ENCODE peak calls at places on chromosomes 11 and 22, in eight cellular contexts. Z, Q, K, D, X, E, J and L are unnamed samples.

GRCh38 chr11:1219446-1219835 is 3.4 kb upstream of the MUC5B start:
- DNase-seq in Z (no peak), E (no peak), J (peak; percentile 60), K (peak; percentile 9), D (no peak), X (no peak), Q (no peak), L (no peak)

GRCh38 chr11:38824573-38824972 is 2226.5 kb upstream of the RAG2 start:
- DNase-seq in Q (no peak), Z (no peak), J (no peak), E (peak; percentile 0), X (peak; percentile 9), K (no peak), D (no peak), L (peak; percentile 10)

GRCh38 chr22:25514436-25514835 is 50.0 kb upstream of the GRK3 start:
- DNase-seq in E (peak; percentile 57), J (no peak), K (no peak), D (no peak), Z (no peak), X (no peak), Q (no peak), L (no peak)

GRCh38 chr11:60858731-60859464 is 3.1 kb upstream of the PTGDR2 start:
- DNase-seq in Z (no peak), J (peak; percentile 59), K (no peak), D (peak; percentile 23), X (no peak), Q (no peak), E (no peak), L (no peak)

GRCh38 chr11:16981651-16982194 is 32.5 kb downstream of the PLEKHA7 start:
- DNase-seq in D (no peak), K (peak; percentile 79), Q (no peak), Z (no peak), X (peak; percentile 37), J (no peak), E (peak; percentile 43), L (peak; percentile 61)

GRCh38 chr11:122703541-122704272 is 48.2 kb downstream of the UBASH3B start:
- DNase-seq in D (no peak), K (no peak), Z (no peak), X (no peak), E (no peak), J (no peak), Q (no peak), L (no peak)

GRCh38 chr11:19740586-19740985 is 27.9 kb downstream of the NAV2 start:
- DNase-seq in Q (no peak), E (no peak), J (no peak), K (no peak), X (no peak), D (no peak), Z (no peak), L (no peak)

GRCh38 chr11:63535734-63536133 is 874 bp upstream of the PLAAT4 start:
- DNase-seq in Q (no peak), Z (no peak), D (no peak), J (no peak), X (no peak), K (no peak), E (no peak), L (no peak)

GRCh38 chr11:58786693-58787092 is 55.0 kb upstream of the GLYAT start:
- DNase-seq in D (no peak), E (peak; percentile 45), X (no peak), Z (no peak), Q (no peak), J (no peak), K (no peak), L (no peak)

GRCh38 chr11:93536346-93536871 is 6.8 kb downstream of the SMCO4 start:
- DNase-seq in X (no peak), K (no peak), E (no peak), D (no peak), J (no peak), Z (peak; percentile 47), Q (no peak), L (no peak)

GRCh38 chr11:116328851-116329250 is 443.9 kb downstream of the BUD13 start:
- DNase-seq in X (no peak), K (no peak), E (no peak), Z (no peak), J (no peak), D (no peak), Q (no peak), L (no peak)

GRCh38 chr11:116328410-116328809 is 444.4 kb downstream of the BUD13 start:
- DNase-seq in Z (no peak), D (no peak), K (no peak), X (no peak), J (no peak), Q (no peak), E (no peak), L (no peak)

GRCh38 chr11:116329354-116330090 is 443.3 kb downstream of the BUD13 start:
- DNase-seq in K (no peak), X (no peak), E (no peak), Q (no peak), J (no peak), Z (no peak), D (no peak), L (no peak)

GRCh38 chr11:116331381-116331780 is 441.4 kb downstream of the BUD13 start:
- DNase-seq in X (no peak), Z (no peak), J (no peak), K (no peak), D (no peak), Q (no peak), E (no peak), L (no peak)

DNA sequence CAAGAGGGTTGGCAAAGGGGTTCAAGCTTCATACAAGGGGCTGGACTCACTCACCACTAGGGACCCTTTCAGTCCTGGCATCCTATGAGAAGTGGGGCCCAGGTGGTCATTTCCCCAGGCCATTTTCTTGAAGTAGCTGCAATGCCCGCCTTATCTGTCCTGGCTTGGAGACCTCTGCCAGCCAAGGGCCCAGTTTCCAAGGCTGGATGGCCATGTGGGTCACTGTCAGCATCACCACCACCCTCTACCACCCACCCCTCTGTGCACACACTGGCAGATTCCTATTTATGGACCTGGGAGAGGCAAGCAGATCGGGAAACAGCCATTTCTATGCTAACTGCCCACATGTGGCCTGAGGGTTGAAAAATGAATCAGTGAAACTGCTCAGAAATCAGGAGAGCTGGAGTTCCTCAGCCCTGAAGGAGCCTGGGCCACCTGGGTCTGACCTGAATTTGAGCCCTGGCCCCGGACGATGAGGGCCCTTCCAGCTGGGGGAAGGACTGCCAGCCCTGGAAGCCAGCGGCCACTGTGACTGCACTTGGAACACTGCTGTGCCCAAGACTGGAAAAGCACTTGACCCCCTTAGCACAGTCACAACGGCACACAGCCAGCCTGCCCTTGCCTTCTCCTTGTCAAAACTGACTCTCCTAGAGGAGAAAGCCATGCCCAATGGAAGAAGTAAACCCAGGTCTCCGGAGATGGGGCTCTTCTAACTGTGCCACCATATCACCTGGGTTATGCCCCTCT is 442.2 kb downstream of the BUD13 start:
- DNase-seq in X (no peak), K (no peak), D (no peak), Z (peak; percentile 20), Q (no peak), E (no peak), J (no peak), L (no peak)
- H3K9me3 ChIP-seq in X (no peaks in the 10 kb centered on the region), K (no peaks in the 10 kb centered on the region), D (no peaks in the 10 kb centered on the region), Z (no peaks in the 10 kb centered on the region), Q (no peaks in the 10 kb centered on the region), E (no peaks in the 10 kb centered on the region), J (no peaks in the 10 kb centered on the region), L (no peaks in the 10 kb centered on the region)

GRCh38 chr22:46085831-46086576 is 64.3 kb upstream of the PPARA start:
- DNase-seq in D (peak; percentile 82), Q (no peak), Z (peak; percentile 81), K (peak; percentile 81), X (no peak), E (peak; percentile 90), J (peak; percentile 94), L (no peak)
- H3K4me3 ChIP-seq in D (peak overlapping the region; percentile 34), Q (peak overlapping the region; percentile 86), Z (peak overlapping the region; percentile 96), K (no peak overlapping the region), X (no peak overlapping the region), E (peak overlapping the region; percentile 97), J (peak overlapping the region; percentile 79), L (no peak overlapping the region)

GRCh38 chr22:47374273-47374771 is 611.9 kb downstream of the TBC1D22A start:
- DNase-seq in D (peak; percentile 12), J (peak; percentile 40), X (no peak), Q (no peak), E (no peak), Z (no peak), K (no peak), L (no peak)

GRCh38 chr22:47371263-47372090 is 609.0 kb downstream of the TBC1D22A start:
- DNase-seq in D (no peak), K (no peak), Q (no peak), X (no peak), Z (no peak), J (peak; percentile 25), E (no peak), L (no peak)

GRCh38 chr22:47372111-47372581 is 609.7 kb downstream of the TBC1D22A start:
- DNase-seq in J (peak; percentile 46), E (no peak), K (no peak), D (no peak), Q (no peak), Z (no peak), X (no peak), L (no peak)

GRCh38 chr22:47373648-47374272 is 611.3 kb downstream of the TBC1D22A start:
- DNase-seq in J (peak; percentile 33), K (peak; percentile 3), E (no peak), D (peak; percentile 6), Z (no peak), X (no peak), Q (no peak), L (no peak)

DNA sequence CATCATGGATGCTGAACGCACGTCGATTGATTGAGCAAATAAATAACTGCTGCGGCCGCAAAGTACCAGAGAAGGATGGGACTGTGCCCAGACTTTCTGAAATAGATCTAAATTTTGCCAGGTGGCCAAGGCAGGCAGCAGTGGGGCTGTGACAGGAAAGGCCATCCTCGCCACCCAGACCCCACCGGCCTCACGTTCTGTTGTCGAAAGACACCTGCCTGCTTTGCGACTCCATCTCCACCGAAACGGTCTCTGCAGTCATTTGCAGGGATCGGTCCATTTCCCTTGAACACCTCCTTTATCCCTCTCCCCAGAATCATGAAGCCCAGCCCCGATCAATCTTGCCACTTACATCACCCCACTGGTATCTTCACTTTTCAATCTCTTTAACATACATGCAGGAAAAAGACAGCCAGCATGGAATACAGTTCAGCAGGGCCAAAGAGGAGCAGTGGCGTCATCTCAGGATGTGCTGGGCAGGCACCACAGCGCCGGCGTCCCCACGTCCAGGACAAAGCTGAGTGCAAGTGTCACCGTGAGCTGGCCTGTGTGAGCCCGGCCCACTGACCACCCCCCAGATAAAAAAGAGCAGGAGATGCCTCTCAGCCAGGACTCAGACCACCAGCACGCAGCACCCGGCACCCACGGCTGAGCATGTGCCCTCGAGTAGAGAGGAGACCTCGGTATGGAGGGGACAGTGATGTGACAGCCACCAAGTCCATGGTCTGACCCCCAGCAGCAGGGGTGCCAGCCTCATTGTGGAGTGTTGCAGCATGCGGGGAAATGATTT is 610.3 kb downstream of the TBC1D22A start:
- DNase-seq in X (no peak), Z (no peak), Q (no peak), D (no peak), J (peak; percentile 40), E (no peak), K (peak; percentile 2), L (no peak)
- H3K9me3 ChIP-seq in X (no peaks in the 10 kb centered on the region), Z (no peaks in the 10 kb centered on the region), Q (no peaks in the 10 kb centered on the region), D (no peaks in the 10 kb centered on the region), J (no peaks in the 10 kb centered on the region), E (no peaks in the 10 kb centered on the region), K (no peaks in the 10 kb centered on the region), L (no peaks in the 10 kb centered on the region)

DNA sequence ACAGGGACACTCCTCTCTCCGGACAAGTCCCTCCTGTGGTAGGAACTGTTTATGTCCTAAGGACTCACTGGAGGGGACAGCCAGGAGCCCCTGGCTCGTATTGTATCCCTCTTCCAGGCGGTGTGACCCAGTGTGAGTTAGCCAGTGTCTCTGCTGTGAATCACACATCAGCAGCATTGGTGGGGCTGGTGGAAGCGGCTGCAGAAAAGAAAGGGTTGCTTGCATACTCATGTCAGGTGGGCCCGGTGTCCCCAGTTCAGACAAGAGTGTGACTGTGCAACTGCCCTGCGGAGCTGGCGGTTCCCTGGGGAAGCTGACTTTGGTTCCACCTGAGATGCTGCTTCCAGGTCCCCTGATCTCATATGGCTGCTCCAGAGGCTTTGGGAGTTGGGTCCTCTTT is 99.4 kb downstream of the ZBTB16 start:
- DNase-seq in D (no peak), E (no peak), J (no peak), Z (no peak), Q (no peak), X (no peak), K (peak; percentile 56), L (no peak)
- H3K4me3 ChIP-seq in D (no peak overlapping the region), E (no peak overlapping the region), J (no peak overlapping the region), Z (peak overlapping the region; percentile 57), Q (no peak overlapping the region), X (no peak overlapping the region), K (no peak overlapping the region), L (no peak overlapping the region)